ENCODE peak calls at places on chromosome 18, in five cellular contexts. T, J, U, Q and X are unnamed samples.

GRCh38 chr18:75727479-75727878 is 300.0 kb upstream of the SMIM21 start:
- DNase-seq in T (peak), J (no peak), U (peak), Q (no peak), X (no peak)

GRCh38 chr18:44579028-44579692 is 101.5 kb upstream of the SETBP1 start:
- DNase-seq in T (no peak), J (no peak), U (no peak), Q (no peak), X (no peak)

GRCh38 chr18:2898131-2898640 is 51.4 kb downstream of the EMILIN2 start:
- DNase-seq in T (no peak), J (peak), U (no peak), Q (no peak), X (no peak)

GRCh38 chr18:44061438-44061837 is 619.2 kb upstream of the SETBP1 start:
- DNase-seq in T (no peak), J (no peak), U (no peak), Q (no peak), X (no peak)

GRCh38 chr18:45526120-45526841 is 89.0 kb upstream of the SLC14A2 start:
- DNase-seq in T (peak), J (no peak), U (peak), Q (no peak), X (no peak)

GRCh38 chr18:59085797-59086196 is 53.9 kb upstream of the SEC11C start:
- DNase-seq in T (peak), J (no peak), U (no peak), Q (no peak), X (no peak)

GRCh38 chr18:55422456-55423185 is 165.4 kb downstream of the TCF4 start:
- DNase-seq in T (no peak), J (peak), U (peak), Q (no peak), X (no peak)

GRCh38 chr18:28281400-28281799 is 104.5 kb upstream of the CDH2 start:
- DNase-seq in T (no peak), J (no peak), U (no peak), Q (no peak), X (no peak)

GRCh38 chr18:47949197-47949596 is 18.7 kb upstream of the SMAD2 start:
- DNase-seq in T (no peak), J (no peak), U (no peak), Q (no peak), X (no peak)

GRCh38 chr18:52764271-52764670 is 424.3 kb downstream of the DCC start:
- DNase-seq in T (no peak), J (no peak), U (no peak), Q (no peak), X (no peak)

GRCh38 chr18:25759111-25759510 is 331.3 kb downstream of the SS18 start:
- DNase-seq in T (no peak), J (no peak), U (no peak), Q (no peak), X (no peak)

GRCh38 chr18:8944871-8945245 is 157.6 kb upstream of the NDUFV2 start:
- DNase-seq in T (no peak), J (no peak), U (no peak), Q (no peak), X (no peak)

GRCh38 chr18:74239567-74239966 is 52.2 kb downstream of the CYB5A start:
- DNase-seq in T (no peak), J (no peak), U (no peak), Q (no peak), X (no peak)

GRCh38 chr18:40222736-40223135 is 1732.3 kb upstream of the PIK3C3 start:
- DNase-seq in T (no peak), J (no peak), U (no peak), Q (no peak), X (no peak)

GRCh38 chr18:33212363-33212762 is 228.2 kb downstream of the CCDC178 start:
- DNase-seq in T (no peak), J (no peak), U (no peak), Q (no peak), X (no peak)

GRCh38 chr18:74820160-74820780 is 222.6 kb downstream of the ZNF407 start:
- DNase-seq in T (no peak), J (no peak), U (no peak), Q (no peak), X (no peak)

GRCh38 chr18:36296591-36297418 is 708 bp upstream of the FHOD3 start:
- DNase-seq in T (peak), J (peak), U (peak), Q (peak), X (peak)

GRCh38 chr18:35616664-35617423 is 35.3 kb downstream of the GALNT1 start:
- DNase-seq in T (peak), J (no peak), U (peak), Q (no peak), X (no peak)

GRCh38 chr18:457533-457932 is 43.0 kb downstream of the COLEC12 start:
- DNase-seq in T (no peak), J (no peak), U (peak), Q (no peak), X (no peak)

GRCh38 chr18:702957-703659 is 9.3 kb downstream of the ENOSF1 start:
- DNase-seq in T (peak), J (no peak), U (no peak), Q (no peak), X (no peak)

GRCh38 chr18:63890950-63891304 is 3.4 kb downstream of the SERPINB2 start:
- DNase-seq in T (no peak), J (no peak), U (no peak), Q (no peak), X (no peak)
- TF ChIP-seq CTCF in T (no peak), J (no peak), U (no peak), Q (no peak), X (no peak)

DNA sequence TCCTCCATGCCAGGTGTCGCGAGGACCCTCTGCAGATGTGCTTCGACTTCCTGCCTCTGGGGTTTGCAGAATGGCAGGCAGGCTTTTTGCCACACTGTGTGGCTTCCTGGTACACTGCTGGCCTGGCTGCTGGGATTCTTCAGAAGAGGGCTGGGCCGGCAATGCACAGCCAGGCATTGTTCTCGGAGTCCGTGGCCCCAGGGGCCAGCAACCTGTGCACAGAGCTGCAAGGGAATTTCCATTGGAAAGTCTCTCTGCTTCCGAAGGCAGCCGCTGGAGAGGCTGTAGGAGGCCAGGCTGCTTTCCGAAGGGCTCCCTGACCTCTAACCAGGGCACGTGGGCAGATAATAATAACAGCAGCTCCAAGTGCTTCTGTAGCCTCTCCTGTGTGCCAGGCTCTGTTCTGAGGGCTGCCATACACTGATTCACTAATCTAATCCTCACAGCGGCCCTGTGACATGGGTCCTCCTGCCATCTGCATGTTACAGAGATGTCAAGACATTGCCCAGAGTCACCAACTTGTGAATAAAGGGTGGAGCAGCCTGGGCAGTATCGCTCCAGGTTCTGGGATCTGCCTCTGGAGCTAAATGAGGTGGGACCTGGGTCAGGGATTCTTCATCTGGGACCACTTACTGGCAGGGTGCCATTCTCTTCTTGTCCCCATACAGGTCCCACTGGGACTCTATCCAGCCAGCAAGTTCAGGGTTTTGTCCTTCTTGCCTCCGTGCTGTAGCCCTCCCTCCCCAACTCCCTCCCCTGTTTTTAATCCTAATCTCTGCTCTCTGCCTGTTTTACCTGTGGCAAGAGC is 5.0 kb downstream of the LDLRAD4 start:
- DNase-seq in T (no peak), J (peak), U (no peak), Q (no peak), X (no peak)
- H3K27ac ChIP-seq in T (no peak), J (peak), U (peak), Q (peak), X (peak)

GRCh38 chr18:61334491-61334850 is 1.2 kb downstream of the CDH20 start:
- DNase-seq in T (no peak), J (no peak), U (no peak), Q (no peak), X (peak)
- H3K4me3 ChIP-seq in T (peak), J (peak), U (peak), Q (peak), X (peak)

DNA sequence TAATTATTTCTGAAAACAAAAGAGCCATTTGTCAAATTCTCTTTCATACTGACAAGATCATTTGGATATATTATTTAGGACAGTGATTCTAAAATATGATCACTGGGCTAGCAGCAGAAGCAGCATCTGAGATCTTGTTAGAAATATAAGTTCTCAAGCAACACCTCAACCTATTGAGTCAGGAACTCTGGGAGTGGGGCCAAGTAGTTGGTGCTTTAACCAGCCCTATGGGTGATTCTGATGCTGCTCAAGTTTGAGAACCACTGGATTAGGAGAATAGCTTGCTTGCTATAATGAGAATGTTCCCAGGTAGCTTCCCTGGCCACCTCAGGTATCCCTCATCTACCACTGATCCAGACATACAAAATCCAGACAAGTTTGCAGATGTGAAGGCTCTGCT is 466.9 kb upstream of the CELF4 start:
- DNase-seq in T (no peak), J (no peak), U (no peak), Q (no peak), X (no peak)
- TF ChIP-seq CTCF in T (no peak), J (no peak), U (no peak), Q (no peak), X (no peak)

GRCh38 chr18:60554961-60555360 is 182.4 kb upstream of the MC4R start:
- DNase-seq in T (no peak), J (no peak), U (no peak), Q (no peak), X (no peak)
- H3K27ac ChIP-seq in T (no peak), J (no peak), U (no peak), Q (no peak), X (no peak)

DNA sequence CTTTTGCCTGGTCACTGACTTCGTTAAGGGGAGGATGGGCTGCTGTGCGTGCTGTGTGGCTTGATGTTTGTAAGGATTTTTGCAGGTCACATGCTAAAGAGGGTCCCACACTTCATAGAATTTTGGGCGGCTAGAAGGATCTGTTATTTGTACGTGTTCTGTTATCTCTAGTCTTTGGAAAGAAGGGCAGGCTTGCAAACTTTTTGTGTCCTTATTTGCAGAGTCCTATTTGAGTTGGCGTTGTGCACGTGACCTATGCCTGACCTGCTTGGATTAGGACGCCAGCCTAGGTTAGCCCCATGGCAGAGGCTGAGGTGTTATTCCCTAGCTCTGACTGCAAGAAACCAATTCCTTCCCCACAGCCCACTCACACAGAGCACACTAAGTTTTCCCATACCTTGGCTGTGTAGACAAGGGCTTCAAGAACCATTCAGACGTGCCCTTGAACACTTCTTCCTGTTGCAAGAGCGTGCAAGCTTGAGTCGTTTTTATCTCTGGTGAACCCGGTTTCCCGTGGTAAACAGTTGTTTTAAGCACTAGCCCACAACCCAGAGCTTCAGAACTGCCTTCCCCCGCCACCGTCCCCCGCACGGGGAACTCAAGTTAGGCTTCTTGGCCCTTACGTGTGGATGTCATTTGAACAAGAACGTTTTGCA is 94.6 kb downstream of the LDLRAD4 start:
- DNase-seq in T (no peak), J (no peak), U (no peak), Q (no peak), X (no peak)
- H3K4me3 ChIP-seq in T (no peak), J (no peak), U (no peak), Q (no peak), X (no peak)

DNA sequence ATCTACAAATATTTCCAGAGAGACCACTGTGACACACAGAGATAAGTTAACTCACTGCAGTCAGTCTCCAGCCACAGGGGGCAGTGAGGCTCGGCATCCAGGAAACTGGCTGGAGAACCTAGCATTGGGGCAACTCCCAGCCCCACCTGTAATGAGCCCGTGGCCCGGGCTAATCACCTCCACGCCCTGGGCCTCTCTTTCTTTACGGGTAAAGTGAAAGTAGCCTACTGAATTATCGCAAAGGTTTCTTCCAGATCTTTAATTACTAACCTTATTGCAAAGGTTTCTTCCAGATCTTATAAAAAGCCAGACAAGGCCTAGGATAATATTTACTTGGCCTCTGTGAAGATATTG is 45.6 kb upstream of the ACAA2 start:
- DNase-seq in T (no peak), J (no peak), U (no peak), Q (no peak), X (no peak)
- TF ChIP-seq CTCF in T (no peak), J (no peak), U (no peak), Q (no peak), X (no peak)

GRCh38 chr18:62587689-62588088 is 64.9 kb downstream of the ZCCHC2 start:
- DNase-seq in T (no peak), J (no peak), U (no peak), Q (peak), X (no peak)

GRCh38 chr18:62588217-62588616 is 65.4 kb downstream of the ZCCHC2 start:
- DNase-seq in T (no peak), J (no peak), U (no peak), Q (peak), X (no peak)

GRCh38 chr18:62586148-62586774 is 63.4 kb downstream of the ZCCHC2 start:
- DNase-seq in T (peak), J (peak), U (peak), Q (peak), X (peak)

GRCh38 chr18:62585274-62586147 is 62.7 kb downstream of the ZCCHC2 start:
- DNase-seq in T (no peak), J (no peak), U (no peak), Q (no peak), X (no peak)

GRCh38 chr18:62586781-62587487 is 64.1 kb downstream of the ZCCHC2 start:
- DNase-seq in T (no peak), J (no peak), U (no peak), Q (peak), X (peak)
- H3K27ac ChIP-seq in T (no peak), J (no peak), U (no peak), Q (no peak), X (peak)

GRCh38 chr18:79321625-79322024 is 74.1 kb upstream of the NFATC1 start:
- DNase-seq in T (no peak), J (no peak), U (no peak), Q (no peak), X (no peak)
- H3K4me3 ChIP-seq in T (no peak), J (no peak), U (no peak), Q (no peak), X (no peak)